ENCODE peak calls at places on chromosome 1, in four cellular contexts. H, D, S and E are unnamed samples.

GRCh38 chr1:2975466-2976179 is 45.6 kb upstream of the ACTRT2 start:
- DNase-seq in H (no peak), D (no peak), S (no peak), E (peak)

GRCh38 chr1:151512801-151513625 is 1.8 kb downstream of the CGN start:
- DNase-seq in H (peak), D (peak), S (no peak), E (no peak)

GRCh38 chr1:160827418-160827817 is 31.4 kb downstream of the LY9 start:
- DNase-seq in H (no peak), D (no peak), S (no peak), E (no peak)

GRCh38 chr1:55212349-55213028 is 2.7 kb downstream of the USP24 start:
- DNase-seq in H (no peak), D (no peak), S (no peak), E (no peak)

GRCh38 chr1:153985341-153985912 is 712 bp downstream of the RAB13 start:
- DNase-seq in H (no peak), D (no peak), S (peak), E (peak)

GRCh38 chr1:205066221-205066818 is 17.9 kb downstream of the TMEM81 start:
- DNase-seq in H (no peak), D (peak), S (no peak), E (no peak)

GRCh38 chr1:118186026-118186425 is 998 bp upstream of the SPAG17 start:
- DNase-seq in H (no peak), D (peak), S (no peak), E (no peak)

GRCh38 chr1:107390076-107390420 is 249.2 kb downstream of the NTNG1 start:
- DNase-seq in H (no peak), D (no peak), S (no peak), E (no peak)

GRCh38 chr1:114154146-114154962 is 685 bp upstream of the SYT6 start:
- DNase-seq in H (no peak), D (peak), S (no peak), E (no peak)

GRCh38 chr1:73947009-73947408 is 251.0 kb downstream of the LRRIQ3 start:
- DNase-seq in H (no peak), D (no peak), S (no peak), E (no peak)

GRCh38 chr1:86380257-86380861 is 15.8 kb downstream of the ODF2L start:
- DNase-seq in H (no peak), D (peak), S (peak), E (no peak)

GRCh38 chr1:202854787-202855186 is 34.2 kb downstream of the RABIF start:
- DNase-seq in H (no peak), D (no peak), S (no peak), E (no peak)

GRCh38 chr1:202848191-202848542 is 37.4 kb downstream of the PCAT6 start:
- DNase-seq in H (no peak), D (no peak), S (no peak), E (no peak)

GRCh38 chr1:202850593-202851362 is 38.2 kb downstream of the RABIF start:
- DNase-seq in H (no peak), D (no peak), S (no peak), E (no peak)

GRCh38 chr1:202856034-202856433 is 32.9 kb downstream of the RABIF start:
- DNase-seq in H (no peak), D (no peak), S (no peak), E (no peak)

GRCh38 chr1:202852163-202852904 is 36.6 kb downstream of the RABIF start:
- DNase-seq in H (no peak), D (peak), S (no peak), E (no peak)
- TF ChIP-seq CTCF in H (peak), D (peak), S (peak), E (no peak)

DNA sequence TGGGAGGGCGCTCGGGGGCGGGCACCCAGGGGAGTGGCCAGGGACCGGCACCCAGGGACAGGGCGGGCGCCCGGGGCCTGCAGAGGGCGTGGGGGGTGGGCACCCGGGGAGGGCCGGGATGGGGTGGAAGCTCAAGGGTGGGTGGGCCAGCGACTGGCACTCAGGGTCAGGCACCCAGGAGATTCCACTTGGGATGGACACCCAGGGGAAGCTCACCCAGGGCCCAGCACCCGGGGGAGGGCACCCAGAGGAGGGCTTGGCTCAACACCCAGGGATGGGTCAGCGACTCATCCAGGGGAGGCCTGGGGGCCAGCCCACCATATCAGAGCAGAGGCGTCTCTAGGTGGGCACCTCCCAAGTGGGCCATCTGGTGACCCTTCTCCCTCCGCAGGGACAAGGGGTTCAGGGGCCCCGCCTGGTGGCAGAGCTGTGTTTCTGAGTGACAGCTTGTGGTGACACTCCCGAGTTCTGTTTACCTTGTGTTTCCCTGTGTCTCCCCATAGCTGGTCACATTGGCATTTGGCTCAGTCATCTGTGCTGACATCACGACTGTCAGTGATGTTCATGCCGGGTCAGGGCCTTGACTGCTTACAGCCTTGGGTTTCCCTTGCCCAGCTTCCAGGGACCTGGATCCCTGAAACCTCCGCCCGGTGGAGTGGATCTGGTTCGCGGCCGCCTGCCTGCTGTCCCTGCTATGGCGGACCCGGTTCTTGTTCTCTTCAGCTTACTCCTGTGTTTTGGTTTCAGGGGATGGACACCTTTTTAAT is 749 bp downstream of the IBA57 start:
- DNase-seq in H (no peak), D (peak), S (no peak), E (no peak)
- TF ChIP-seq CTCF in H (peak), D (peak), S (peak), E (no peak)

GRCh38 chr1:180486092-180486491 is 16.3 kb downstream of the ACBD6 start:
- DNase-seq in H (no peak), D (peak), S (no peak), E (no peak)
- TF ChIP-seq CTCF in H (peak), D (no peak), S (no peak), E (no peak)

GRCh38 chr1:6105763-6106162 is 60.1 kb downstream of the KCNAB2 start:
- DNase-seq in H (no peak), D (no peak), S (no peak), E (no peak)

GRCh38 chr1:6106321-6106731 is 60.6 kb downstream of the KCNAB2 start:
- DNase-seq in H (no peak), D (no peak), S (no peak), E (no peak)

GRCh38 chr1:6104631-6105030 is 58.9 kb downstream of the KCNAB2 start:
- DNase-seq in H (no peak), D (no peak), S (no peak), E (no peak)

GRCh38 chr1:6103854-6104530 is 58.3 kb downstream of the KCNAB2 start:
- DNase-seq in H (no peak), D (no peak), S (no peak), E (no peak)

GRCh38 chr1:6105218-6105679 is 59.6 kb downstream of the KCNAB2 start:
- DNase-seq in H (no peak), D (no peak), S (no peak), E (no peak)
- TF ChIP-seq CTCF in H (no peak), D (no peak), S (no peak), E (no peak)